ENCODE peak calls at places on chromosome 20, in six cellular contexts. X is prostate gland, P is HL-60, H is HCT116, C is breast epithelium, M is stomach. U is an unnamed sample.

GRCh38 chr20:42901689-42902518 is 287.8 kb downstream of the PTPRT start:
- DNase-seq in X (no peak), P (no peak), H (no peak), C (no peak), M (no peak), U (no peak)

GRCh38 chr20:21557246-21557982 is 43.5 kb upstream of the NKX2-2 start:
- DNase-seq in X (no peak), P (no peak), H (no peak), C (no peak), M (no peak), U (no peak)

GRCh38 chr20:2538931-2539330 is 2.6 kb downstream of the TMC2 start:
- DNase-seq in X (no peak), P (no peak), H (no peak), C (no peak), M (no peak), U (no peak)

GRCh38 chr20:41818369-41818768 is 200.2 kb upstream of the CHD6 start:
- DNase-seq in X (no peak), P (no peak), H (no peak), C (no peak), M (no peak), U (no peak)

GRCh38 chr20:43955244-43956191 is 40.9 kb downstream of the TOX2 start:
- DNase-seq in X (no peak), P (no peak), H (peak; percentile 87), C (no peak), M (no peak), U (peak; percentile 92)

GRCh38 chr20:40866056-40866455 is 162.6 kb upstream of the TOP1 start:
- DNase-seq in X (no peak), P (no peak), H (no peak), C (no peak), M (no peak), U (no peak)

GRCh38 chr20:51193066-51193772 is 170.3 kb upstream of the KCNG1 start:
- DNase-seq in X (no peak), P (no peak), H (no peak), C (no peak), M (no peak), U (peak; percentile 32)

GRCh38 chr20:23126281-23127061 is 40.3 kb upstream of the CD93 start:
- DNase-seq in X (no peak), P (peak; percentile 78), H (no peak), C (no peak), M (no peak), U (no peak)

GRCh38 chr20:44478188-44478587 is 2.5 kb downstream of the TTPAL start:
- DNase-seq in X (no peak), P (no peak), H (no peak), C (no peak), M (no peak), U (no peak)

GRCh38 chr20:46530640-46531039 is 17.3 kb upstream of the ZNF334 start:
- DNase-seq in X (no peak), P (no peak), H (no peak), C (no peak), M (no peak), U (no peak)

GRCh38 chr20:53691811-53692192 is 98.2 kb upstream of the ZNF217 start:
- DNase-seq in X (no peak), P (no peak), H (no peak), C (no peak), M (no peak), U (no peak)

GRCh38 chr20:13317439-13317838 is 96.4 kb downstream of the ISM1 start:
- DNase-seq in X (no peak), P (no peak), H (no peak), C (no peak), M (no peak), U (no peak)

DNA sequence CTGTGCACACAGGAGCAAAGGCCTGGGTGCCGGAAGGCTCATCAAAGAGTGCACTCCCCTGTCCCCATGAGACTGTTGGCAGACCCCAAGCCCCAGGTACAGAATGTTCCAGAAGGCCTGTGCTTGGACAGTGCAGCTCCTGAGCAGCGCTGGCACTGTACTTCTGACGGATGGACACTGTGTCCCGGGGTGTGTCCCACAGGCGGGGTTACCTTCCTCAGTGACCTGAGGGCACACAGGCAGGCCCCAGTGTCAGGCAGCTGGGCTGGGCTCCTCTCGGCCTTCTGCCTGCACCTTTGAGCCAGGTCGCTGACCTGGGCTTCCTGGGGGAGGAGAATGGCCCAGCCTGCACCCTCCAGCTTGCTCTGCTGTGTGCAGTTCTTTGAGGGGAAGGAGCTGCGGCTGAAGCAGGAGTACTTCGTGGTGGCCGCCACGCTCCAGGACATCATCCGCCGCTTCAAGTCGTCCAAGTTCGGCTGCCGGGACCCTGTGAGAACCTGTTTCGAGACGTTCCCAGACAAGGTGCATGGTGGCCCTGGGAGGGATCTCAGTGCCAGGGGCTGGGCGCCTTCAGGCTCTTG is 30.1 kb downstream of the PYGB start:
- DNase-seq in X (no peak), P (no peak), H (no peak), C (no peak), M (peak; percentile 23), U (no peak)
- H3K4me3 ChIP-seq in X (no peak overlapping the region), P (no peak overlapping the region), H (no peak overlapping the region), C (no peak overlapping the region), M (no peak overlapping the region), U (no peak overlapping the region)

GRCh38 chr20:49285813-49286494 is 8.1 kb upstream of the ZNFX1 start:
- DNase-seq in X (no peak), P (no peak), H (no peak), C (no peak), M (no peak), U (no peak)

GRCh38 chr20:49286689-49287551 is 9.1 kb upstream of the ZNFX1 start:
- DNase-seq in X (no peak), P (no peak), H (no peak), C (no peak), M (no peak), U (no peak)

GRCh38 chr20:49288784-49289696 is 11.2 kb upstream of the ZNFX1 start:
- DNase-seq in X (peak; percentile 86), P (no peak), H (no peak), C (no peak), M (no peak), U (no peak)

GRCh38 chr20:49288250-49288751 is 10.4 kb upstream of the ZNFX1 start:
- DNase-seq in X (no peak), P (no peak), H (no peak), C (no peak), M (no peak), U (no peak)

DNA sequence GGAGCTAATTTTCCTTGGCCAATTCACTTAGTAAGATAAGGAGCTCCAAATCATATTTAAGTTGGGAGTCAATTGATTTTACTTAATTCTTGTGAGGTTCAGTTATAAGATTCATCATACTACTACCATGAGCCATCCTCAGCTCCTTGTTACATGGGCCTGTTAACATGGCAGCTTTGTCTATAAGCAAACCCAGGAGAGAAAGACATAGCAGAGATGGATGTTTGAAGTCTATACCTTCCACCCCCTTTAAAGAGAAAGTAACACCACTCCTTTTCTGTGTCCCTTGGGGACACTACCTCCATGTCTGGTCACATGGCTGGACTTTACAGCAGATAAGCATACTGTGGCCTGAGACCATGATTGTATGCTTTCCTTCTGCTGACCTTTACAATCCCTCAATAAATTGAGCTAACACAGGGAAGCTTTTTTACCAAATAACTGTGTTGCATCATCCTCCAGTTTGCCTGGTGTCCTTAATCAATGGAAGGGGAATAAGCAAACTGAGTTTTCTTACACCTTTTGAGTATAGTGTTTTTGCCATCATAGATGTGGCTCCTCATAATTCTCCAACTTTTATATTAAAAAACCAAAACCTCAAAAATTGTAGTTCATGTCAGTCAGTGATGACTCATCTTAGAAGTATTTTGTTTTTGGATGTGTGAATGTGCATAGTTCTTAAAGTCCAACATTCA is 9.8 kb upstream of the ZNFX1 start:
- DNase-seq in X (no peak), P (no peak), H (no peak), C (no peak), M (no peak), U (peak; percentile 48)
- TF ChIP-seq POLR2AphosphoS5 in X (no peak), P (peak; percentile 66), H (no peak), C (no peak), M (no peak), U (peak; percentile 71)

GRCh38 chr20:64076061-64076997 is 3.0 kb downstream of the RGS19 start:
- DNase-seq in X (no peak), P (no peak), H (no peak), C (no peak), M (no peak), U (no peak)
- H3K4me3 ChIP-seq in X (no peak overlapping the region), P (peak overlapping the region; percentile 83), H (no peak overlapping the region), C (peak overlapping the region; percentile 11), M (peak overlapping the region; percentile 83), U (no peak overlapping the region)

DNA sequence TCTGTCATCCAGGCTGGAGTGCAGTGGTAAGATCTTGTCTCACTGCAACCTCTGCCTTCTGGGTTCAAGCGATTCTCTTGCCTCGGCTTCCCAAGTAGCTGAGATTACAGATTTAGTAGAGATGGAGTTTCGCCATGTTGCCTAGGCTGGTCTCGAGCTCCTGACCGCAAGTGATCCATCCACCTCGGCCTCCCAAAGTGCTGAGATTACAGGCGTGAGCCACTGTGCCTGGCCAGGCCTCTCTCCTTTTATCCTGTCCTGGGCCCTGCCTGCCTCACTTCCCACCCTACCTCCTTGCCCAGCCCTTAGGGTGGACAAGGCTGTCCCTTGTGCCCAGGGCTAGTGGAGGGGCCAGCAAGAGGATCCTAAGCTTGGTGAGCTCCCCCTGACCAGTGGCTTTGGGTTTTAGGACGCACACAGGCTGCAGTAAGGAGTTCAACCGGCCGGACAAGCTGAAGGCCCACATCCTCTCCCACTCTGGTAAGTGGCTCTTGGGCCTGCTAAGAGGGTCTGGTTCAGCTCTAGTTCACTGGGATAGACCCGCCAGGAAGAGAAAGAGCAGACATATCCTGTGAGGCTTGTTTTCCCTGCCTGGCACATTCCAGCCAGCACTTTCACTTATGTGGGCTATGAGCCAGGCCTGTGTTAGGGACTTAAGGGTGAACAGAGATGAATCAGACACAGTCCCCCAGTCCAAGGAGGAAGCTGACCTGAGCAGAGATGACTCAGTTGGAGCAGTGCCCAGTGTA is 21.9 kb upstream of the CHMP4B start:
- DNase-seq in X (peak; percentile 89), P (peak; percentile 50), H (peak; percentile 98), C (peak; percentile 87), M (peak; percentile 85), U (peak; percentile 99)
- TF ChIP-seq POLR2AphosphoS5 in X (peak; percentile 69), P (no peak), H (peak; percentile 82), C (peak; percentile 64), M (peak; percentile 95), U (peak; percentile 96)

GRCh38 chr20:48301189-48301588 is 515.9 kb upstream of the SULF2 start:
- DNase-seq in X (no peak), P (no peak), H (no peak), C (no peak), M (no peak), U (no peak)
- H3K4me3 ChIP-seq in X (no peak overlapping the region), P (no peak overlapping the region), H (no peak overlapping the region), C (no peak overlapping the region), M (no peak overlapping the region), U (no peak overlapping the region)

DNA sequence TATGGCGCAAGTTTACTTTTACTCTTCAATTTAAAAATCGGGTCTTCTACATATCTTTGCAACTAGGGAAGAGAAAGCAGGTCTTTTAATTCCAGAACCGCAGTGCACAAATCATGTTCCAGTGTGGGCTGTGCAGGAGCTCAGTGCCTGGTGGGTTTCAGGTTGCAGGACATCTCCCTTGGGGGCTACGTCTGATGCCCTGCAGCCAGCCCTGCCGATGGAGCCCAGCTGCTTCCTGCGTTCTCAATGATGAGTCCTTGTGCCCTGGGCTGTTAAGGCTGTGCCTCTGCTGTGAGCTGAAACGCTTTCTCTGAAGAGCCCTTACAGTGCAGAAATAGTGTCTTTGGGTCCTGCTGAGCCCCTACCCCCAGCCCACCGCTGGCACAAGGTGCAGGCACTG is 192.9 kb downstream of the SYNDIG1 start:
- DNase-seq in X (no peak), P (no peak), H (no peak), C (no peak), M (no peak), U (no peak)
- TF ChIP-seq POLR2AphosphoS5 in X (no peak), P (no peak), H (no peak), C (no peak), M (no peak), U (no peak)

U was measured in endothelial cell of umbilical vein.